ENCODE peak calls at places on chromosomes 3 and 15, in ten cellular contexts. F is stomach, N is BE2C, J is left ventricle myocardium inferior, G is cardiac muscle cell, K is mammary epithelial cell, W is gastrocnemius medialis, I is lower lobe of right lung, H is ovary, X is adrenal gland. R is an unnamed sample. For H3K4me1, the result is how much of the 10 kb centered on the place peaks cover.

GRCh38 chr15:98586066-98586465 is 62.3 kb upstream of the IGF1R start:
- DNase-seq in F (no peak), N (no peak), J (no peak), G (no peak), K (no peak), W (no peak), I (no peak), H (no peak), X (no peak), R (no peak)

GRCh38 chr3:168095611-168096209 is at the start of gene GOLIM4:
- DNase-seq in F (peak), N (peak), J (peak), G (peak), K (peak), W (peak), I (peak), H (peak), X (peak), R (peak)

GRCh38 chr3:76470285-76470684 is 569.6 kb upstream of the ROBO2 start:
- DNase-seq in F (no peak), N (no peak), J (no peak), G (no peak), K (no peak), W (no peak), I (no peak), H (no peak), X (no peak), R (no peak)

GRCh38 chr3:27559835-27560234 is 75.7 kb upstream of the SLC4A7 start:
- DNase-seq in F (no peak), N (peak), J (peak), G (no peak), K (peak), W (no peak), I (no peak), H (peak), X (peak), R (peak)

GRCh38 chr3:57820479-57820878 is 64.4 kb downstream of the SLMAP start:
- DNase-seq in F (no peak), N (peak), J (no peak), G (no peak), K (no peak), W (no peak), I (no peak), H (no peak), X (no peak), R (no peak)

GRCh38 chr3:33071181-33071580 is 25.8 kb downstream of the GLB1 start:
- DNase-seq in F (no peak), N (no peak), J (no peak), G (no peak), K (no peak), W (no peak), I (no peak), H (no peak), X (no peak), R (no peak)

GRCh38 chr15:93231261-93231939 is 142.4 kb upstream of the RGMA start:
- DNase-seq in F (no peak), N (no peak), J (no peak), G (no peak), K (no peak), W (no peak), I (no peak), H (no peak), X (no peak), R (no peak)

GRCh38 chr3:185717121-185717520 is 107.7 kb downstream of the IGF2BP2 start:
- DNase-seq in F (no peak), N (no peak), J (no peak), G (no peak), K (peak), W (no peak), I (no peak), H (no peak), X (no peak), R (no peak)

GRCh38 chr15:78763111-78763795 is 48.0 kb downstream of the ADAMTS7 start:
- DNase-seq in F (no peak), N (no peak), J (no peak), G (no peak), K (no peak), W (peak), I (peak), H (no peak), X (no peak), R (peak)

GRCh38 chr3:45462522-45463262 is 74.3 kb downstream of the LARS2 start:
- DNase-seq in F (no peak), N (no peak), J (no peak), G (no peak), K (no peak), W (no peak), I (no peak), H (no peak), X (no peak), R (no peak)

GRCh38 chr15:27853624-27854455 is 245.3 kb downstream of the OCA2 start:
- DNase-seq in F (peak), N (no peak), J (no peak), G (no peak), K (no peak), W (no peak), I (no peak), H (no peak), X (peak), R (no peak)

GRCh38 chr3:32334675-32335074 is 57.0 kb upstream of the CMTM7 start:
- DNase-seq in F (no peak), N (no peak), J (no peak), G (no peak), K (no peak), W (no peak), I (no peak), H (no peak), X (peak), R (no peak)

GRCh38 chr3:72487078-72487765 is 361.0 kb downstream of the SHQ1 start:
- DNase-seq in F (peak), N (no peak), J (peak), G (no peak), K (peak), W (peak), I (peak), H (peak), X (peak), R (peak)

DNA sequence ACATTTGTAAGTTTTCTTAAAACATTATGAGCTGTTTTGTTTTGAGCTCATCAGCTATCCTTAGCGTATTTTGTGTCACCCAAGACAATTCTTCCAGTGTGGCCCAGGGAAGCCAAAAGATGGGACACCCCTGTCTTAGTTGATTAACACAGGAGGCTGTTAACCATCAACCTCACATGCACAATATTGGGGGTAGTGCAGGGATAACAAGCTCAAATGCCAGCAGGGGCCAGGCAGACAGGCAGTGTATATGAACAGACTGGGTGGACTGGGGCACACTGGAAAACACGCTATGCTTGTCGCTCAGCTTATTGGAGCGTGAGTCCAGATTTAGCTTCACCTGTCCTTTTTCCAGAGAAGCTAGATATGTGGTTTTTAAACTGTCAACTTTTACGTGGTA is 14.8 kb downstream of the PSMD6 start:
- DNase-seq in F (no peak), N (no peak), J (no peak), G (no peak), K (no peak), W (no peak), I (no peak), H (no peak), X (no peak), R (no peak)
- H3K4me1 ChIP-seq in F (under half), N (under half), J (under half), G (under half), K (under half), W (under half), I (under half), H (under half), X (under half), R (under half)

DNA sequence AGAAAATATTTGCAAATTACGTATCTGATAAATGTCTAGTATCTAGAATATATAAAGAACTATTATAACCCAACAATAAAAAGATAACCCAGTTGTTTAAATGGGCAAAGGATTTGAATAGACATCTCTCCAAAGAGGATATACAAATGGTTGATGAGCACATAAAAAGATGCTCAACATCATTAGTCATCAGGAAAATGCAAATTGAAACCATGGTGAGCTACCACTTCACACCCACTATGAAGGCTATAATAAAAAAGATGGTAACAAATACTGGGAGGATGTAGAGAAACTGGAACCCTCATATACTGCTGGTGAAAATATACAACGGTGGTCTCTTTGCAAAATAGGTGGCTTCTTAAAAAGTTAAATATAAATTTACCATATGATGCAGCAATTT is 28.0 kb downstream of the RAD51 start:
- DNase-seq in F (no peak), N (no peak), J (no peak), G (no peak), K (no peak), W (no peak), I (no peak), H (no peak), X (no peak), R (no peak)
- H3K4me3 ChIP-seq in F (no peak), N (no peak), J (no peak), G (no peak), K (no peak), W (no peak), I (no peak), H (no peak), X (no peak), R (no peak)

DNA sequence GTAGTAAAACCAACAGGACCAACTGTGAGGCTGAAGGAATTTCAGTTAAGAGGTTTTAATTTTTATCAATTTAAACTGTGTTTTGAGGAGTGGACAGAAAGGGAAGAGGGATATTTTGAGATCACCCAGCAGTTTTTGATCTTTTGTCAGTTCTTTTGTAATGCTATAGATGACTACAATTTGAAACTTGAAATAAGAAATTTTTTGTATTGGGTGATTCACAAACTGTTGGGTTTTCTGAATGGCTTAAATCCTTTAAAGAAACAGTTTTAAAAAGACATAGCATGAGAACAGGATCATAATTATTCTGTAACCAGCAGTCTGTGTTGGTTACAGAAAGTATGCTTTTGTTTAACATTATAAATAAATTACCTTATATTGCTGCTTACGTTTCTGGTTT is 67.4 kb downstream of the TCF12 start:
- DNase-seq in F (no peak), N (no peak), J (no peak), G (no peak), K (no peak), W (no peak), I (no peak), H (no peak), X (no peak), R (no peak)
- H3K4me1 ChIP-seq in F (under half), N (under half), J (half or more), G (under half), K (under half), W (half or more), I (half or more), H (under half), X (under half), R (under half)

DNA sequence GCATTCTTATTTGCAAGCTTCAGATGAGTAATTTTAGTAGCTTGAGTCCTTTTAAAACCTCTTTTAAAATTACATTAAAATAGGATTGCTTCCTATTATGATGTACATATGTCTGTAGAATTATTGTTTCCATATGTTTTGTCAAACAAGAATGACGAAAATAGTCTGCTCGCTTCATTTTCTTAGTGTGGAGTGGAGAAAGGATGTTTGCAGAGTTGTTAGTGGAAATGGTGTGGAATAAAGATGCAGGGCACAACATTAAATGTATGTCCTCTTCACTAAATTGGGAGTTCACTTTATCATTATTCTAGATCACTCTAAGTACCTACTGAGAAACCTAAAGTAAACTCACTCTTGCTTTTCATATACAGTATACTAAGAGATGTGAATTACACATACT is 59.5 kb downstream of the CMSS1 start:
- DNase-seq in F (no peak), N (no peak), J (no peak), G (no peak), K (no peak), W (no peak), I (no peak), H (no peak), X (no peak), R (no peak)
- H3K4me3 ChIP-seq in F (no peak), N (no peak), J (peak), G (no peak), K (no peak), W (peak), I (no peak), H (no peak), X (no peak), R (peak)

GRCh38 chr3:120473896-120474675 is 23.3 kb upstream of the FSTL1 start:
- DNase-seq in F (no peak), N (no peak), J (no peak), G (no peak), K (no peak), W (no peak), I (no peak), H (no peak), X (no peak), R (no peak)

GRCh38 chr3:120471643-120472042 is 20.9 kb upstream of the FSTL1 start:
- DNase-seq in F (no peak), N (no peak), J (no peak), G (no peak), K (no peak), W (no peak), I (no peak), H (no peak), X (no peak), R (no peak)

GRCh38 chr3:120472121-120472844 is 21.5 kb upstream of the FSTL1 start:
- DNase-seq in F (no peak), N (no peak), J (no peak), G (no peak), K (no peak), W (no peak), I (no peak), H (no peak), X (no peak), R (no peak)

GRCh38 chr3:120475722-120476385 is 25.1 kb upstream of the FSTL1 start:
- DNase-seq in F (no peak), N (no peak), J (no peak), G (no peak), K (no peak), W (no peak), I (no peak), H (no peak), X (no peak), R (no peak)

DNA sequence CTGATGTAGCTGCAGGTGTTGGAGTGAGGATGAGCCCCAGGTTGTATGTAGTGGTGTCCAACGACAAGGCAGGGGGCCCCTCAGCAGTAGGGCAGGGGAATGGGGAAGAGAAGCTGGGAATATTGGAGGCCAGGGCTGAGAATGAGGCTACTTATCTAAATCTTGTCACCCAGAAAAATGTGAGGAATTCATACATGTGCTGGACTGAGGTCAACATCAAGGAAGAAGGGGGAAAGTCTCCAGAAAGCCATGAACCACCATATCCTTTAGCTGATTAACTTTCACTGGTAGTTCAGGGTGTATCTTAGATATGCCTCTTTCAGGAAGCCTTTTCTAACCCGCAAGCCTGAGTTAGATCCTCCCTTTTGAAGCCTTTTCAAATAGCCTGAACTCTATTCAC is 22.6 kb upstream of the FSTL1 start:
- DNase-seq in F (no peak), N (no peak), J (no peak), G (no peak), K (no peak), W (no peak), I (no peak), H (no peak), X (no peak), R (no peak)
- H3K4me1 ChIP-seq in F (under half), N (under half), J (under half), G (under half), K (under half), W (under half), I (under half), H (under half), X (under half), R (under half)

DNA sequence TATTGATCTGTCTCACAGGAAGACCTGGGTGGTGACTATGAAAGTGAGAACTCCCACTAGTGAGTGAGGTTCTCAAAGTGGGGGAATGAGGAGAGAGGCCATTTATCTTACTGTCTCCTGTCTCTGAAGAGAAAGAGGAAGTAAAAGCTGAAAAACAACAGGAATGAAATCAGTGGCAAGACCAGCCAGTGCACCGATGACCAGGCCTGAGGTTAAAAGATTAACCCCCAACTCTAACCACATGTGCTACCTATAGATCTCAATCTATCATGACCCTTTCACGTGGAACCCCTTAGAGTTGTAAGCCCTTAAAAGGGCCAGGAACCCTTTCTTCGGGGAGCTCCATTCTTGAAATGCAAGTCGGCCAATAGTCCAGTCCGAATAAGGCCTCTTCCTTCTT is 239.3 kb upstream of the CNTN6 start:
- DNase-seq in F (no peak), N (no peak), J (no peak), G (no peak), K (no peak), W (no peak), I (no peak), H (no peak), X (no peak), R (no peak)
- H3K4me3 ChIP-seq in F (no peak), N (no peak), J (no peak), G (no peak), K (no peak), W (no peak), I (no peak), H (no peak), X (no peak), R (no peak)